ENCODE peak calls at places on chromosomes 5 and 9, in nine cellular contexts. One of them, this sample, is unnamed.

GRCh38 chr5:111278824-111279504 is 54.8 kb downstream of the CAMK4 start:
- DNase-seq in NCI-H1694 treated with DMSO at 0.1 percent for 48 hours: peak
- DNase-seq in iPS DF 6.9: peak
- DNase-seq in kidney epithelial cell: no peak
- DNase-seq in epithelial cell of esophagus: peak
- DNase-seq in COR-L47: no peak
- DNase-seq in lower leg skin: peak
- DNase-seq in activated T-helper 1 cell treated with anti-CD3 and anti-CD28 coated beads, Interleukin-2, amount 50 U/mL, for 16 hours: peak
- DNase-seq in mesothelial cell of epicardium: peak
- DNase-seq in this sample: peak

GRCh38 chr9:78143281-78144007 is 92.4 kb upstream of the CEP78 start:
- DNase-seq in NCI-H1694 treated with DMSO at 0.1 percent for 48 hours: no peak
- DNase-seq in iPS DF 6.9: no peak
- DNase-seq in kidney epithelial cell: no peak
- DNase-seq in epithelial cell of esophagus: no peak
- DNase-seq in COR-L47: no peak
- DNase-seq in lower leg skin: no peak
- DNase-seq in activated T-helper 1 cell treated with anti-CD3 and anti-CD28 coated beads, Interleukin-2, amount 50 U/mL, for 16 hours: no peak
- DNase-seq in mesothelial cell of epicardium: no peak
- DNase-seq in this sample: no peak

GRCh38 chr5:1264211-1264610 is 30.7 kb downstream of the TERT start:
- DNase-seq in NCI-H1694 treated with DMSO at 0.1 percent for 48 hours: no peak
- DNase-seq in iPS DF 6.9: no peak
- DNase-seq in kidney epithelial cell: no peak
- DNase-seq in epithelial cell of esophagus: no peak
- DNase-seq in COR-L47: no peak
- DNase-seq in lower leg skin: no peak
- DNase-seq in activated T-helper 1 cell treated with anti-CD3 and anti-CD28 coated beads, Interleukin-2, amount 50 U/mL, for 16 hours: no peak
- DNase-seq in mesothelial cell of epicardium: no peak
- DNase-seq in this sample: no peak

GRCh38 chr9:98374385-98375051 is 119.1 kb upstream of the TBC1D2 start:
- DNase-seq in NCI-H1694 treated with DMSO at 0.1 percent for 48 hours: no peak
- DNase-seq in iPS DF 6.9: no peak
- DNase-seq in kidney epithelial cell: peak
- DNase-seq in epithelial cell of esophagus: peak
- DNase-seq in COR-L47: no peak
- DNase-seq in lower leg skin: no peak
- DNase-seq in activated T-helper 1 cell treated with anti-CD3 and anti-CD28 coated beads, Interleukin-2, amount 50 U/mL, for 16 hours: no peak
- DNase-seq in mesothelial cell of epicardium: no peak
- DNase-seq in this sample: no peak

GRCh38 chr9:124795881-124796415 is 19.0 kb downstream of the OLFML2A start:
- DNase-seq in NCI-H1694 treated with DMSO at 0.1 percent for 48 hours: no peak
- DNase-seq in iPS DF 6.9: no peak
- DNase-seq in kidney epithelial cell: no peak
- DNase-seq in epithelial cell of esophagus: no peak
- DNase-seq in COR-L47: no peak
- DNase-seq in lower leg skin: no peak
- DNase-seq in activated T-helper 1 cell treated with anti-CD3 and anti-CD28 coated beads, Interleukin-2, amount 50 U/mL, for 16 hours: no peak
- DNase-seq in mesothelial cell of epicardium: no peak
- DNase-seq in this sample: no peak

GRCh38 chr9:72173080-72173479 is 23.8 kb downstream of the GDA start:
- DNase-seq in NCI-H1694 treated with DMSO at 0.1 percent for 48 hours: no peak
- DNase-seq in iPS DF 6.9: no peak
- DNase-seq in kidney epithelial cell: no peak
- DNase-seq in epithelial cell of esophagus: peak
- DNase-seq in COR-L47: no peak
- DNase-seq in lower leg skin: no peak
- DNase-seq in activated T-helper 1 cell treated with anti-CD3 and anti-CD28 coated beads, Interleukin-2, amount 50 U/mL, for 16 hours: no peak
- DNase-seq in mesothelial cell of epicardium: no peak
- DNase-seq in this sample: peak

GRCh38 chr5:128498844-128499455 is 39.1 kb downstream of the FBN2 start:
- DNase-seq in NCI-H1694 treated with DMSO at 0.1 percent for 48 hours: peak
- DNase-seq in iPS DF 6.9: no peak
- DNase-seq in kidney epithelial cell: peak
- DNase-seq in epithelial cell of esophagus: peak
- DNase-seq in COR-L47: peak
- DNase-seq in lower leg skin: no peak
- DNase-seq in activated T-helper 1 cell treated with anti-CD3 and anti-CD28 coated beads, Interleukin-2, amount 50 U/mL, for 16 hours: no peak
- DNase-seq in mesothelial cell of epicardium: no peak
- DNase-seq in this sample: peak

GRCh38 chr5:167244583-167244982 is 1046.9 kb upstream of the WWC1 start:
- DNase-seq in NCI-H1694 treated with DMSO at 0.1 percent for 48 hours: no peak
- DNase-seq in iPS DF 6.9: peak
- DNase-seq in kidney epithelial cell: no peak
- DNase-seq in epithelial cell of esophagus: peak
- DNase-seq in COR-L47: no peak
- DNase-seq in lower leg skin: no peak
- DNase-seq in activated T-helper 1 cell treated with anti-CD3 and anti-CD28 coated beads, Interleukin-2, amount 50 U/mL, for 16 hours: no peak
- DNase-seq in mesothelial cell of epicardium: peak
- DNase-seq in this sample: peak

GRCh38 chr9:2466703-2467102 is 154.9 kb upstream of the VLDLR start:
- DNase-seq in NCI-H1694 treated with DMSO at 0.1 percent for 48 hours: no peak
- DNase-seq in iPS DF 6.9: no peak
- DNase-seq in kidney epithelial cell: no peak
- DNase-seq in epithelial cell of esophagus: no peak
- DNase-seq in COR-L47: no peak
- DNase-seq in lower leg skin: no peak
- DNase-seq in activated T-helper 1 cell treated with anti-CD3 and anti-CD28 coated beads, Interleukin-2, amount 50 U/mL, for 16 hours: no peak
- DNase-seq in mesothelial cell of epicardium: no peak
- DNase-seq in this sample: no peak

GRCh38 chr5:181059297-181060230 is 19.5 kb downstream of the BTNL9 start:
- DNase-seq in NCI-H1694 treated with DMSO at 0.1 percent for 48 hours: no peak
- DNase-seq in iPS DF 6.9: no peak
- DNase-seq in kidney epithelial cell: no peak
- DNase-seq in epithelial cell of esophagus: no peak
- DNase-seq in COR-L47: no peak
- DNase-seq in lower leg skin: no peak
- DNase-seq in activated T-helper 1 cell treated with anti-CD3 and anti-CD28 coated beads, Interleukin-2, amount 50 U/mL, for 16 hours: no peak
- DNase-seq in mesothelial cell of epicardium: no peak
- DNase-seq in this sample: no peak

GRCh38 chr9:130835441-130836298 is 616 bp downstream of the ABL1 start:
- DNase-seq in NCI-H1694 treated with DMSO at 0.1 percent for 48 hours: peak
- DNase-seq in iPS DF 6.9: no peak
- DNase-seq in kidney epithelial cell: no peak
- DNase-seq in epithelial cell of esophagus: peak
- DNase-seq in COR-L47: no peak
- DNase-seq in lower leg skin: no peak
- DNase-seq in activated T-helper 1 cell treated with anti-CD3 and anti-CD28 coated beads, Interleukin-2, amount 50 U/mL, for 16 hours: no peak
- DNase-seq in mesothelial cell of epicardium: no peak
- DNase-seq in this sample: peak

GRCh38 chr5:8227114-8227513 is 358.2 kb downstream of the MTRR start:
- DNase-seq in NCI-H1694 treated with DMSO at 0.1 percent for 48 hours: no peak
- DNase-seq in iPS DF 6.9: no peak
- DNase-seq in kidney epithelial cell: no peak
- DNase-seq in epithelial cell of esophagus: no peak
- DNase-seq in COR-L47: no peak
- DNase-seq in lower leg skin: no peak
- DNase-seq in activated T-helper 1 cell treated with anti-CD3 and anti-CD28 coated beads, Interleukin-2, amount 50 U/mL, for 16 hours: no peak
- DNase-seq in mesothelial cell of epicardium: no peak
- DNase-seq in this sample: no peak